ENCODE peak calls at places on chromosome 11, in four cellular contexts. A is BJ, N is activated B cell treated with CpG ODN at 0.5 μM for 24 hours, T is cardiac muscle cell. H is an unnamed sample.

GRCh38 chr11:131476266-131476665 is 105.9 kb downstream of the NTM start:
- DNase-seq in A (no peak), N (no peak), T (no peak), H (no peak)

GRCh38 chr11:16352707-16353106 is 3.6 kb downstream of the SOX6 start:
- DNase-seq in A (no peak), N (no peak), T (no peak), H (no peak)

GRCh38 chr11:61657566-61657965 is 22.6 kb upstream of the DAGLA start:
- DNase-seq in A (no peak), N (no peak), T (no peak), H (no peak)

GRCh38 chr11:92557848-92558247 is 333.2 kb downstream of the FAT3 start:
- DNase-seq in A (no peak), N (no peak), T (no peak), H (no peak)

GRCh38 chr11:132685174-132685611 is 847.1 kb downstream of the OPCML start:
- DNase-seq in A (peak; percentile 39), N (no peak), T (no peak), H (no peak)

GRCh38 chr11:132055296-132055695 is 684.9 kb downstream of the NTM start:
- DNase-seq in A (no peak), N (no peak), T (no peak), H (no peak)

GRCh38 chr11:31861011-31861410 is 49.9 kb upstream of the PAX6 start:
- DNase-seq in A (no peak), N (no peak), T (no peak), H (no peak)

GRCh38 chr11:105071060-105071732 is 26.1 kb upstream of the CARD16 start:
- DNase-seq in A (no peak), N (no peak), T (no peak), H (no peak)

GRCh38 chr11:33268945-33269567 is 11.9 kb downstream of the HIPK3 start:
- DNase-seq in A (no peak), N (no peak), T (no peak), H (no peak)

GRCh38 chr11:42025404-42025803 is 566.0 kb upstream of the LRRC4C start:
- DNase-seq in A (no peak), N (no peak), T (no peak), H (no peak)

GRCh38 chr11:76083563-76084451 is 122.5 kb downstream of the WNT11 start:
- DNase-seq in A (no peak), N (no peak), T (no peak), H (no peak)

GRCh38 chr11:58060939-58061672 is 30.4 kb downstream of the OR6Q1 start:
- DNase-seq in A (no peak), N (no peak), T (no peak), H (no peak)

GRCh38 chr11:114257621-114258558 is 38.3 kb upstream of the NNMT start:
- DNase-seq in A (no peak), N (no peak), T (peak; percentile 43), H (no peak)

GRCh38 chr11:88448131-88448530 is 110.6 kb upstream of the CTSC start:
- DNase-seq in A (no peak), N (no peak), T (no peak), H (no peak)

GRCh38 chr11:73391665-73392064 is 15.5 kb downstream of the RELT start:
- DNase-seq in A (no peak), N (no peak), T (no peak), H (no peak)

GRCh38 chr11:73394416-73395296 is 18.5 kb downstream of the RELT start:
- DNase-seq in A (no peak), N (no peak), T (no peak), H (no peak)

GRCh38 chr11:73393479-73394415 is 17.5 kb downstream of the RELT start:
- DNase-seq in A (no peak), N (peak; percentile 52), T (peak; percentile 84), H (peak; percentile 76)

GRCh38 chr11:73392108-73393010 is 16.2 kb downstream of the RELT start:
- DNase-seq in A (no peak), N (no peak), T (no peak), H (no peak)

GRCh38 chr11:73393011-73393380 is 16.8 kb downstream of the RELT start:
- DNase-seq in A (no peak), N (no peak), T (no peak), H (no peak)
- TF ChIP-seq CTCF in A (no peak), N (no peak), T (no peak), H (no peak)

DNA sequence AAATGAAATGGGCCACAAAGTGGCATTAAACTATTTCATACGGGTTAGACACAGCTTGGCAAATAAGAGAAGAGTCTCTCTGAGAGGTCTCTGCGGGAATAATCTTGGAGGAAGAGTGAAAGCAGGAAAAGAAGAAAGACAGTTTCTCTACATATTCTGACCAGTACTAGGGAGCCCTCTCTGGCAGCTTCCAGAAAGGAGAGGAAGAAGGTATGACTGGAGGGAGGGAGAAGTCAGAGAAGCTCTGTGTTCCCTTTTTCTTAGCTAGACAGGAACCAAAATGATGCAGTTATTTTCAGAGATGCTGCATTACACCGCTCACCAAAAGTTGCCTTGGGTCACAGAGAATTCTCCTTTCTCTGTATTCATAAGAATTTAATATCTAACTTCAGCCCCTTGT is 382.1 kb downstream of the KCNA4 start:
- DNase-seq in A (no peak), N (no peak), T (no peak), H (no peak)
- TF ChIP-seq CTCF in A (no peak), N (no peak), T (no peak), H (no peak)

DNA sequence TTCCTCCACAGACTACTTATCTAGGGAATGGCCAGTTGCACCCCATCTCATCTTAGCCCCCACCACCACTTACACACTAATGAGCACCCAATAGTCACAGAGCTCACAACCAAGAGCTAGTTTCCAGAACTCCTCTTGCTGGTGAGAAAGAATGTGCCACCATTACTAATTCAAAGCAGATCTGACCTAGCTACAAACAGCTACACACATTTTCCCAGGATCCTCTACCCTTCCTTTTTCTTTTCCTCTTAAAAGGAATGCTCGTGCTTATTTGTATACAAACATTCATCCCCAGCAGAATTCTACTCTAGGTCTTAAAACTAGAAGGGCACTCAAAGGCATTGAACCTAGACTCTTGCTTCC is 136.8 kb downstream of the CD44 start:
- DNase-seq in A (no peak), N (no peak), T (no peak), H (no peak)
- TF ChIP-seq CTCF in A (no peak), N (no peak), T (no peak), H (no peak)

DNA sequence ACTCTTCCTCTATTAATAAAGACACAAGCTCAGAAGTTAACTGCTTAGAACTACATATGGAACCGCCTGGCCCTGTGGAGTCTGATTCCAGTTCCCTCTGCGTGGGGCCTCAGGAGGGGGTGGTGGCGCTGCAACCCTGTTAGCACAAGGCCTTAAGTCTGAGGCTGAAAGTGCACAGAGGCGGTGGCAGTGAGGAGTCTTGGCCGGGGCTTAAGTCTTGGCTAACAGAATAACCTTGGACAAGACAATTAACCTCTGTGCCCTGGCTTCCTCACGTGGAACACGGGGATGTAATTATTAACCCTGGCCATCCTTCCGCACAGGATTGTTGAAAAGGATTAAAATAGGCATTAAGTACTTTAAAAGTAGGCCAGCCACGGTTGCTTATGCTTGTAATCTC is 191.5 kb downstream of the CEP164 start:
- DNase-seq in A (no peak), N (no peak), T (peak; percentile 25), H (no peak)
- TF ChIP-seq CTCF in A (no peak), N (no peak), T (peak; percentile 4), H (no peak)

GRCh38 chr11:85590848-85591483 is 36.2 kb downstream of the DLG2 start:
- DNase-seq in A (peak; percentile 8), N (no peak), T (peak; percentile 43), H (no peak)
- TF ChIP-seq CTCF in A (no peak), N (no peak), T (no peak), H (no peak)

GRCh38 chr11:73929388-73929787 is 21.4 kb upstream of the DNAJB13 start:
- DNase-seq in A (no peak), N (no peak), T (no peak), H (no peak)

GRCh38 chr11:73931951-73932350 is 18.9 kb upstream of the DNAJB13 start:
- DNase-seq in A (no peak), N (no peak), T (no peak), H (no peak)

DNA sequence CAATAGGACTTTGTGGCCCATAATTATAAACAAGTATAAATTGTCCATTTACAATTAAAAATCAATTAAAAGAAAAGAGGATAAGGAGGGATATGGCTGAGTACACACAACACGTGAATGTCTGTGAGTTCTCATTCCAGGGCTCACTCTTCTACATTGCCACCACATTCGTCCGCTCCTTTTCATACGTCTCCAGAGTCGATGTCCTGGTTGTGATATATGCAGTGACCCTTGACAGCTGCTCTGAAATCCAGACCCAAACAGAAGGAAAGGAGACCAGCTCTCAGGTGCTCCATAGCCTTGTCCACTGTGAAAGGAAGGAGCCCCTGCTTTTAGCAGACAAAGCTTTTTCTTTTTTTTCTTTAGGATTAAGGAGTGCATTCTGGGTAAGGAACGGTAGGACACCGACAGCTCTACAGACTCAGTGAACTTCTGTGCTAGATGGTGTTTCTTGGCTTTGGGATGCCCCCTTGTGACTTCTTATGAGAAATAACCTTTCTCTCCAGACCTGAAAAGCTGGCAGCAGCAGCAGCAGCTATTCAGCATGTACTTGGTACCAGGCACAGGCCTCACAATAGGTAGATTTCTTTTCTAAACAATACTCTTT is 19.7 kb upstream of the DNAJB13 start:
- DNase-seq in A (no peak), N (no peak), T (peak; percentile 74), H (no peak)
- TF ChIP-seq CTCF in A (peak; percentile 56), N (no peak), T (peak; percentile 51), H (no peak)